ENCODE peak calls at places on chromosome 6, in four cellular contexts. J is GM12878, Q is HepG2, O is K562. S is an unnamed sample.

GRCh38 chr6:44561832-44562496 is 174.5 kb downstream of the CDC5L start:
- DNase-seq in J (no peak), Q (no peak), O (no peak), S (no peak)

GRCh38 chr6:144655376-144655775 is 370.2 kb downstream of the UTRN start:
- DNase-seq in J (no peak), Q (no peak), O (no peak), S (no peak)

GRCh38 chr6:119627908-119628669 is 278.5 kb upstream of the MAN1A1 start:
- DNase-seq in J (no peak), Q (no peak), O (peak; percentile 58), S (no peak)

GRCh38 chr6:82365011-82365751 is 1.6 kb downstream of the TPBG start:
- DNase-seq in J (no peak), Q (no peak), O (no peak), S (peak; percentile 53)

GRCh38 chr6:16683524-16684194 is 77.6 kb downstream of the ATXN1 start:
- DNase-seq in J (no peak), Q (peak; percentile 79), O (no peak), S (no peak)

GRCh38 chr6:19311786-19312185 is 525.4 kb upstream of the ID4 start:
- DNase-seq in J (no peak), Q (no peak), O (no peak), S (no peak)

GRCh38 chr6:161446296-161446925 is 172.6 kb upstream of the AGPAT4 start:
- DNase-seq in J (no peak), Q (no peak), O (no peak), S (no peak)

GRCh38 chr6:122388945-122389344 is 10.5 kb upstream of the HSF2 start:
- DNase-seq in J (no peak), Q (no peak), O (no peak), S (no peak)

GRCh38 chr6:143232849-143233248 is 172.2 kb downstream of the AIG1 start:
- DNase-seq in J (peak; percentile 2), Q (peak; percentile 65), O (peak; percentile 58), S (peak; percentile 13)

GRCh38 chr6:158073776-158074175 is 92.1 kb downstream of the SYNJ2 start:
- DNase-seq in J (no peak), Q (no peak), O (no peak), S (no peak)

GRCh38 chr6:21595265-21595950 is 1.9 kb downstream of the SOX4 start:
- DNase-seq in J (no peak), Q (no peak), O (no peak), S (peak; percentile 42)

GRCh38 chr6:20367716-20368485 is 33.8 kb upstream of the E2F3 start:
- DNase-seq in J (no peak), Q (no peak), O (no peak), S (no peak)

GRCh38 chr6:151536280-151536534 is 42.4 kb downstream of the CCDC170 start:
- DNase-seq in J (no peak), Q (no peak), O (no peak), S (no peak)

GRCh38 chr6:151539506-151540268 is 45.9 kb downstream of the CCDC170 start:
- DNase-seq in J (no peak), Q (no peak), O (no peak), S (no peak)

GRCh38 chr6:151537561-151537960 is 43.7 kb downstream of the CCDC170 start:
- DNase-seq in J (no peak), Q (no peak), O (no peak), S (no peak)

GRCh38 chr6:151535476-151536279 is 41.9 kb downstream of the CCDC170 start:
- DNase-seq in J (no peak), Q (peak; percentile 16), O (no peak), S (no peak)

GRCh38 chr6:151534576-151534975 is 40.8 kb downstream of the CCDC170 start:
- DNase-seq in J (no peak), Q (no peak), O (no peak), S (no peak)
- TF ChIP-seq KDM1A in J (no peak), Q (no peak), O (no peak), S (no peak)

GRCh38 chr6:37172991-37173572 is 3.1 kb downstream of the PIM1 start:
- DNase-seq in J (no peak), Q (no peak), O (peak; percentile 9), S (no peak)

GRCh38 chr6:37173573-37174195 is 3.7 kb downstream of the PIM1 start:
- DNase-seq in J (no peak), Q (no peak), O (peak; percentile 65), S (no peak)

GRCh38 chr6:37175332-37176267 is 5.6 kb downstream of the PIM1 start:
- DNase-seq in J (no peak), Q (no peak), O (no peak), S (no peak)

GRCh38 chr6:37174515-37175331 is 4.8 kb downstream of the PIM1 start:
- DNase-seq in J (no peak), Q (no peak), O (no peak), S (no peak)

DNA sequence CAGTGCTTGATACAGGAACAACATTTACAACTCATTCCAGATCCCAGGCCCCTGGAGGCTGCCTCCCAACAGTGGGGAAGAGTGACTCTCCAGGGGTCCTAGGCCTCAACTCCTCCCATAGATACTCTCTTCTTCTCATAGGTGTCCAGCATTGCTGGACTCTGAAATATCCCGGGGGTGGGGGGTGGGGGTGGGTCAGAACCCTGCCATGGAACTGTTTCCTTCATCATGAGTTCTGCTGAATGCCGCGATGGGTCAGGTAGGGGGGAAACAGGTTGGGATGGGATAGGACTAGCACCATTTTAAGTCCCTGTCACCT is 4.2 kb downstream of the PIM1 start:
- DNase-seq in J (no peak), Q (no peak), O (peak; percentile 63), S (no peak)
- H3K4me3 ChIP-seq in J (no peak overlapping the region), Q (peak overlapping the region; percentile 100), O (peak overlapping the region; percentile 97), S (no peak overlapping the region)

DNA sequence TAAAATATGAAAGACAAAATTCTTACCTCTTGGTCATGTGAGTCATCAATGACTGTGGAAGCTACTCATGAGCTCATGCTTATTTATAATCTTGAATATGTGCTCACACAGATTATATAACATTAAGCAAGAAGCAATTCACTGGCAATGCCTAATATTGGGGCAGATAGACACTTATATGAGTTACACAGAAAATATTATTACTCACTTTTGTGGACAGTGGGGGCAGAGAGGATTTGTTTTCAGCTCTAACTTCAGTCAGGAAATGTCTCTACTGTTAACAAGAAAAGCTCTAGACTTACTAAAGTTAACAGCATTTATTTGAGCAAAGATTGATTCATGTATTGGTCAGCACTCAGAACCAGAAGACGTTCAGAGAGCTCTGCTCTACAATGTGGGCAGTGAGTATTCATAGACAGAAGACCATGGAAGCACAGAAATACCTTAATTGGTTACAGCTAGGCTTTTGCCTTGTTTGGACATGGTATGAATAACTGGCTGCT is 85.8 kb upstream of the AHI1 start:
- DNase-seq in J (no peak), Q (no peak), O (no peak), S (no peak)
- TF ChIP-seq JUNB in J (no peak), Q (no peak), O (no peak), S (no peak)

GRCh38 chr6:23267651-23268050 is 698.3 kb downstream of the HDGFL1 start:
- DNase-seq in J (no peak), Q (no peak), O (no peak), S (no peak)

GRCh38 chr6:23269436-23269835 is 700.1 kb downstream of the HDGFL1 start:
- DNase-seq in J (no peak), Q (no peak), O (no peak), S (no peak)

GRCh38 chr6:23266536-23266935 is 697.2 kb downstream of the HDGFL1 start:
- DNase-seq in J (no peak), Q (no peak), O (no peak), S (no peak)

GRCh38 chr6:23277521-23278227 is 708.3 kb downstream of the HDGFL1 start:
- DNase-seq in J (no peak), Q (no peak), O (no peak), S (no peak)

DNA sequence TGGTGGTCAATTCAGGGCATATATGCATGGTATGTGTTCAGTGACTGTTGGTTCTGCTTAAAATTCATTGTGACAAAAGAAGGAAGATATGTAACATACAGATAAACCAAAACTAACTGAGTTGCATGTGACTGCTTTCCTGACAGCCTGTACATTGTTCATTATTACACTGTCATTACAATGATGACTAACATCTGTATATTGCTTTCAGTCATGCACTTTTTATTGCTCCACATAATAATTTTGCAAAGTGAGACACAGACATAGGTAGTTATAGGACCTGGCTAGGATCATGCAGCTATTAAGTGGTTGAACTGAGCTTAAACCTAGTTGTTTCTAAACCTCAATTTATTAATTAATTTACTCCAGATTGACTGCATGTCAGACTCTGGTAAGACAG is 703.2 kb downstream of the HDGFL1 start:
- DNase-seq in J (no peak), Q (no peak), O (no peak), S (no peak)
- TF ChIP-seq KDM1A in J (no peak), Q (no peak), O (no peak), S (no peak)